ENCODE peak calls at places on chromosomes 3 and 15, in six cellular contexts. Y is foreskin keratinocyte, S is PC-9, Q is transverse colon, E is IMR-90, B is brain microvascular endothelial cell. T is an unnamed sample.

GRCh38 chr15:88257311-88257901 is 867 bp upstream of the NTRK3 start:
- DNase-seq in B (no peak), Y (no peak), Q (no peak), E (no peak), S (no peak), T (no peak)

GRCh38 chr15:75200391-75200764 is 1.3 kb upstream of the C15orf39 start:
- DNase-seq in E (no peak), Y (no peak), B (no peak), Q (no peak), S (no peak), T (no peak)

GRCh38 chr15:86044981-86045380 is 34.7 kb upstream of the AGBL1 start:
- DNase-seq in Y (no peak), E (no peak), B (no peak), S (no peak), Q (no peak), T (no peak)

GRCh38 chr3:150765949-150766720 is 3.2 kb upstream of the SIAH2 start:
- DNase-seq in S (no peak), B (peak), E (peak), Y (no peak), Q (no peak), T (no peak)

GRCh38 chr3:13015286-13016082 is 57.7 kb downstream of the IQSEC1 start:
- DNase-seq in Y (no peak), B (no peak), E (no peak), S (peak), Q (peak), T (no peak)

GRCh38 chr3:127525373-127525772 is 65.2 kb downstream of the TPRA1 start:
- DNase-seq in E (peak), Y (peak), Q (no peak), S (peak), B (peak), T (peak)

GRCh38 chr3:20100106-20100605 is 59.9 kb downstream of the KAT2B start:
- DNase-seq in E (no peak), Y (no peak), S (no peak), Q (no peak), B (no peak), T (no peak)

GRCh38 chr3:177781686-177782161 is 584.4 kb upstream of the TBL1XR1 start:
- DNase-seq in Q (peak), E (peak), S (no peak), B (peak), Y (no peak), T (no peak)

GRCh38 chr3:177358968-177359600 is 161.8 kb upstream of the TBL1XR1 start:
- DNase-seq in S (peak), E (no peak), Q (peak), Y (peak), B (no peak), T (no peak)

GRCh38 chr3:87793322-87793877 is 265.4 kb downstream of the CGGBP1 start:
- DNase-seq in B (no peak), E (no peak), Q (no peak), Y (no peak), S (no peak), T (no peak)

GRCh38 chr3:145869958-145870357 is 291.0 kb downstream of the PLOD2 start:
- DNase-seq in Y (no peak), B (no peak), S (no peak), E (no peak), Q (no peak), T (no peak)

GRCh38 chr3:16211176-16211904 is 36.9 kb downstream of the GALNT15 start:
- DNase-seq in E (peak), Q (no peak), Y (no peak), B (no peak), S (no peak), T (no peak)

GRCh38 chr3:120177151-120177550 is 82.9 kb upstream of the GSK3B start:
- DNase-seq in B (peak), S (peak), Y (peak), Q (no peak), E (peak), T (peak)

GRCh38 chr15:25739687-25740121 is 123.4 kb downstream of the ATP10A start:
- DNase-seq in B (peak), S (no peak), Q (no peak), E (peak), Y (no peak), T (peak)

GRCh38 chr3:43248194-43248593 is 38.1 kb upstream of the SNRK start:
- DNase-seq in S (no peak), E (no peak), B (peak), Y (no peak), Q (no peak), T (no peak)

GRCh38 chr3:48747015-48747615 is 30.1 kb upstream of the IP6K2 start:
- DNase-seq in Q (no peak), B (no peak), Y (no peak), S (no peak), E (no peak), T (no peak)

GRCh38 chr3:133447751-133448477 is 48.1 kb downstream of the BFSP2 start:
- DNase-seq in Y (no peak), E (no peak), Q (no peak), B (no peak), S (no peak), T (no peak)

GRCh38 chr15:20340331-20340811 is 201.2 kb downstream of the GOLGA6L6 start:
- DNase-seq in Q (no peak), E (peak), S (peak), B (peak), Y (no peak), T (no peak)

GRCh38 chr3:99625643-99626414 is 12.6 kb upstream of the COL8A1 start:
- DNase-seq in Y (no peak), Q (no peak), S (no peak), E (peak), B (no peak), T (no peak)

GRCh38 chr3:183027276-183027675 is 46.9 kb upstream of the DCUN1D1 start:
- DNase-seq in B (no peak), E (peak), Q (no peak), Y (no peak), S (no peak), T (no peak)

GRCh38 chr3:106305127-106305526 is 436.3 kb upstream of the CBLB start:
- DNase-seq in Q (no peak), B (no peak), Y (no peak), S (no peak), E (peak), T (no peak)

GRCh38 chr15:31070867-31071266 is 30.7 kb downstream of the TRPM1 start:
- DNase-seq in E (no peak), S (no peak), Q (no peak), Y (no peak), B (no peak), T (no peak)

GRCh38 chr3:32592696-32593353 is 22.2 kb upstream of the DYNC1LI1 start:
- DNase-seq in S (no peak), Y (no peak), Q (no peak), B (no peak), E (no peak), T (no peak)

GRCh38 chr3:147298511-147298982 is 107.8 kb downstream of the ZIC4 start:
- DNase-seq in E (peak), S (peak), Y (peak), B (peak), Q (no peak), T (peak)

DNA sequence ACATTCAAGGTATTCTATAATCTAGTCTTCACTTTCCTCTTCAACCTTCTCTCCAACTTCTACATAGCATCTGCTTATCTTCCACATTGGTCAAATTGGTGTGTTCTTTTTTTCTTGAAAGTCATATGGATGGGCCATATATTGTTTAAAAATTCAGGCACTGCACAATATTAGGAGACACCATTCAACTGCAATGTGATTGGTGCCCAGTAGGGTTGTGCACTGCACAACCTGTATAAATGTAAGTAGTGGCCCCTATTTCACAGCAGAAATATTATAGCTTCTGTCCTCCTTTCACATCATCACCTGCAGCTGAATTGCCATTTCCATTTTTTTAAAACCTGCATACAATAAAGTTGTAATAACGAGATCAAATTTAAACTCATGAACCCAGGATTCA is 18.1 kb upstream of the GOLIM4 start:
- DNase-seq in S (no peak), B (no peak), Q (no peak), E (no peak), Y (no peak), T (no peak)
- TF ChIP-seq CTCF in S (no peak), B (peak), Q (no peak), E (no peak), Y (no peak), T (no peak)

DNA sequence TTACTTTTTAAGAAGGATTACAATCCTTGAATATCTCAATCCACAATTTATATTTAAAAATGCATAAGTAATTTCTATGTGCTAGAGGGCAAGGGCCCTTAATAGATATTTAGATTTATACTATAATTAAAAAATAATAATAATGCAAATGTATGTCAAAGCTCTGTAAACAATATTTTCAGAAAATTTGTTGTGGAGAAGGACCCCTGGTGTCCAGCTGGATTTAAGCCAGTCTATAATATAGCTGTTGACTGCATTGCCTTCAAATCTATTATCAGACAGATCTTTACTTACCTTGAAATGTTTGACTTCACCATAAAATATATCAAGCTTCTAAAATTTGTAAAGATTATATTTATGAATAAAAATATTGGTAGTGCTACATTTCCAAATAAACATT is 65.6 kb downstream of the ZBTB20 start:
- DNase-seq in S (no peak), E (no peak), B (no peak), Y (no peak), Q (no peak), T (no peak)
- TF ChIP-seq CTCF in S (no peak), E (no peak), B (peak), Y (peak), Q (no peak), T (no peak)

GRCh38 chr15:55379095-55379494 is 29.1 kb downstream of the CCPG1 start:
- DNase-seq in E (no peak), S (no peak), B (no peak), Y (no peak), Q (no peak), T (no peak)

GRCh38 chr15:55387027-55387426 is 21.1 kb downstream of the CCPG1 start:
- DNase-seq in B (no peak), Y (no peak), S (no peak), Q (no peak), E (no peak), T (no peak)

GRCh38 chr15:55389276-55389631 is 18.9 kb downstream of the CCPG1 start:
- DNase-seq in Y (peak), S (no peak), E (peak), Q (no peak), B (peak), T (no peak)

GRCh38 chr15:55383687-55384086 is 24.5 kb downstream of the CCPG1 start:
- DNase-seq in S (no peak), Q (no peak), B (no peak), Y (no peak), E (no peak), T (no peak)
- TF ChIP-seq CTCF in S (no peak), Q (no peak), B (no peak), Y (no peak), E (no peak), T (no peak)

DNA sequence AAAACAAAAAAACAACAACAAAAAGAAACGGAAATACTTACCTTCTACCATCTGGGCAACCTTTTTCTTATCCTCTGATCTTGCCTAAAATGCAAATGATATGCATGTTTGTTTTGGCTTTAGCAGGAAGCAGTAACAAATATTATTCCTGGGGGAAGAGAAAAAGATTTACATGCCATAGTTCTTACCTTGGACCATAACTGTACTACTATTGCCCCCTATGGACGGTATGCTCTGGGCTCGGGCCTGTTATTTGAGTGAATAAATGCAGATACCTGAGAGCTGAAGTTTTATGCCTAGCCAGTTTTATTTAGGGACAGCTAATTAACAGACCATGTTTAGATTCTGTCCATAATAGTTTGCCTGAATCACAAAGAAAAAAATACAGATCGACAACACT is 12.6 kb upstream of the STARD5 start:
- DNase-seq in B (peak), Y (no peak), S (no peak), Q (no peak), E (peak), T (no peak)
- TF ChIP-seq CTCF in B (peak), Y (peak), S (no peak), Q (no peak), E (peak), T (peak)

DNA sequence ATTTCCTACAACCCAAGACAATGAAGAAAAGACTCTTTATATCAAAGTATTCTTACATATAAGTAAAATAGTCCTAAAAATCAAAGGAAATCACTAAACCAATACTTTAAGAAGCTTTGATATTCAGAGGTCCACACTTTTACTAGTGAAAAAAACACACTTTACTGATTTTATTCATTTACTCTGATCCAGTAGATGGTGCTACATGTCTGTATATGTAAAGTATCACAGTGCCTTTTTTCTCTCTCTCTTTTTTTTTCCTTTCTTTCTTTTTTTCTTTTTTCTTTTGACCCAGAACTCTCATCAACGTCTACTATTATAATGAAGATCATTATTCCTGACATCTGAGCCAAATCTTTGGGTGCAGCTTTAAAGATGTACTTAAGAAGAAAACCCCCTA is 10.8 kb upstream of the CCDC39 start:
- DNase-seq in B (no peak), Q (no peak), Y (no peak), S (no peak), E (no peak), T (no peak)
- TF ChIP-seq CTCF in B (no peak), Q (no peak), Y (peak), S (peak), E (no peak), T (peak)

DNA sequence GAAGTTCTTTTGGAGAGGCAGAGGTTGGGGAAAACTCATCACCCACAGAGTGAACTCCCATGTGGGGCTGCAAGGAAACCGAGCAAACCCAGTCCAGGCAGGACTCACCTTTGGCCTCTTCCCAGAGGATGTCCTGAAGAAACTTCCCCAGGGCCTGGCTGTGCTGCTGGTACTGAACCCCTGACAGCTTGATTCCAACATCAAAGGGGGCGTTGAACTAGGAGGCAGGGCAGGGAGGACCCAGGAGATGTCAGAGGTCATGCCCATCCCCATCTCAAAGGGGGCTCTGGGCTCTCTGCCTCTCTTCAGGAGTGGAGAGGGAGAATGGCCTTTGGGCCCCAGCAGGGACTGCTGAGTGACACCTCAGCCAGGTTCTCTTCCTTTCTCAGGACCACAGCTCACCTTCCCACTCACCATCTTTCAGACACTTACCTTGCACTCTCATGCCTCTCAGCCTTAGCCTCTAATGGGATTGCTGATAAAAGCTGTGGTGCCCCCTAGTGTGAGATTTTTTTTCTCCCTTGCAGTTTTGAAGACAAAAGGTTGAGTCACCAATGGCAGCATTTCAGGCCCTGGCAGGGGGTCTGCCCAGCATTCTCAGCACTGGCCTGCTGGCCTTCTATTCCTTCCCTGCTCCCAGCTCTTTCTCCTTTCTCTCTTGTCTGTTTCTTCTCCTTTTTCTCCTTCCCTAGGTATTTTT is 6.0 kb downstream of the GHRL start:
- DNase-seq in Y (peak), Q (no peak), B (peak), E (peak), S (no peak), T (no peak)
- TF ChIP-seq CTCF in Y (no peak), Q (peak), B (peak), E (peak), S (no peak), T (no peak)

DNA sequence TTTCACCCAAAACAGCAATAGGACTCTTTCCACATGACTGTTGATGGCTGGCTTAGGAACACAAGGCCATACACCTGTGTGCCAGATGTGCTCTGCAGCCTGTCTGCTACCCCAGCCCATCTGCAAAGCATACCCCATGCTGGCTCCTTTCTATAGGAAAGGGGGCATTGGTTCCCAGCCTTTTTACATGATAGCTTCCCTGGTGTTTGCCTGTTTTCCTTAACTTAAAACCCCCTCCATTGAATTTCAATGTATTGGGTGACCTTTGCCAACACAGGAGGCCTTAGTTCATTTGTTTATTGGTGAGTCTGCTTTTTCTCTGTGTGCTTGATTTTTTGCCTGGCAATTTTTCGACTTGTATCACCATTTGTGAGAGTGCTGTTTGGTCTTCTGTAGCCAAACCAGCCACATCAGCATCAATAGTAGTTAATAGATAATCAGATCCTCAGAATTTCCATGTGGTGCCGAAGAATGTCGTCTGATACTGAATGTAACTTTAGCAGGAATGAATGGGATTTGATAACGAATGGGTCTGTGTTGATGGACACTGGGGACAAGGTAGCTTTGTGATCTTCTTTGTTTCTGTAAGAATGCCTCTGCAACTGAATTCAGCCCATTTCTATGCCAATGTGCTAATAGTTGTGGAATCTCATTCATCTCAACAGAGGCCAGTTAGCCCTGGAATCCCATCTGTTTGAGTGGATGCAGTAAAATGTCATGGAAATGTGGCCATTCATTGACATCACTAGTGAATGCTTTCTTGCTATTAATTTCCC is 272.2 kb upstream of the RARB start:
- DNase-seq in S (no peak), Q (no peak), B (peak), E (no peak), Y (no peak), T (peak)
- TF ChIP-seq CTCF in S (no peak), Q (no peak), B (no peak), E (no peak), Y (no peak), T (no peak)

GRCh38 chr15:65033659-65034269 is 4.3 kb upstream of the MTFMT start:
- DNase-seq in S (peak), Q (peak), Y (no peak), B (peak), E (peak), T (no peak)
- TF ChIP-seq CTCF in S (no peak), Q (peak), Y (peak), B (peak), E (peak), T (peak)

DNA sequence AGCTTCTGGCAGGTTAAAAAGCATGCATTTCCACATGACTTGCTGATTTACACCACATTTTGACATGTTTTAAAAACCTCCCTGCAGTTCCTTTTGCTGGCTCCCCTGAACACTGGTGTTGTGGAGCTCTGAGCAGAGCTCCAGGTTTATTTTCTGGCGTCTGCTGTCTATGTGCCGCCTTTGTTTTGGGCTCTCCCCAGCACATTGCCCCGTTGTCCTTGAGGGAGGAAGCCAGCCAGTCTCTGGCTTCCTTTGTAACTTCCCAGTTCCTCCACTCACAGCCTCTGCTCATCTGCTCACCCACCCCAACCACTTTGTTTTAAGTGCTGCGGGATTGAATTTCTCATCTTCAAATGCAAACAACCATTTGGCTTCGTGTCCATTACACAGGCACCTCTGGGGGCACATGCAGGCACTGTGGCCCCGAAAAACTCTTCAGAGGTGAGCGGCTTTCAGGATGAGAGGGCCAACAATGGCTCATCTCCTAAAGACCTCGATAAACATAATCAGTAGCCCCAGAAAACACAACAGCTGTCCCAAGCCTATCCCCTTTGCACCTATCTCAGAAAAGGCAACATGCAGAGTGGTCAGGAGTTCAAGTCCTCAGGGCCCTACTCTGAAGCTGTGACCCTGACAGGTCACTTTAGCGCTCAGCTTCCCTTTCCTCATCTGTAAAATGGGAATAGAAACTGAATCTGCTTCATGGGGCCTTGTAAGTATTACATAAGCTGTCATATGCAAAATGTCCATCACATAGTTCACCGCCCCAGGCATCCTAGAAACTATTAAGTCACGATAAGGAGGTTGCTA is 1.4 kb upstream of the MEF2A start:
- DNase-seq in Q (peak), E (peak), Y (no peak), B (no peak), S (peak), T (no peak)
- TF ChIP-seq CTCF in Q (no peak), E (no peak), Y (no peak), B (no peak), S (no peak), T (no peak)

T was measured in kidney epithelial cell.